ENCODE peak calls at places on chromosomes 13 and 19, in eight cellular contexts. V is neuronal stem cell, Y is keratinocyte, M is mammary epithelial cell, X is hepatocyte, E is HCT116, P is IMR-90, W is neural progenitor cell. R is an unnamed sample.

GRCh38 chr19:41175825-41176734 is 16.9 kb upstream of the CYP2S1 start:
- DNase-seq in V (no peak), Y (no peak), M (peak; percentile 71), X (peak; percentile 95), E (peak; percentile 92), P (peak; percentile 76), W (peak; percentile 67), R (peak; percentile 90)

GRCh38 chr19:53942001-53942786 is 20.5 kb upstream of the CACNG8 start:
- DNase-seq in V (peak; percentile 93), Y (no peak), M (no peak), X (peak; percentile 24), E (no peak), P (no peak), W (peak; percentile 96), R (no peak)

GRCh38 chr13:95030948-95031347 is 270.3 kb downstream of the ABCC4 start:
- DNase-seq in V (no peak), Y (no peak), M (no peak), X (no peak), E (no peak), P (no peak), W (no peak), R (no peak)

GRCh38 chr19:35140898-35141626 is 2.0 kb upstream of the FXYD7 start:
- DNase-seq in V (peak; percentile 87), Y (peak; percentile 81), M (peak; percentile 88), X (peak; percentile 95), E (peak; percentile 83), P (peak; percentile 86), W (peak; percentile 96), R (peak; percentile 77)

GRCh38 chr13:77522444-77522843 is 13.1 kb upstream of the SCEL start:
- DNase-seq in V (no peak), Y (no peak), M (no peak), X (no peak), E (no peak), P (no peak), W (no peak), R (no peak)

GRCh38 chr13:75415720-75416119 is 66.2 kb downstream of the TBC1D4 start:
- DNase-seq in V (no peak), Y (no peak), M (peak; percentile 42), X (no peak), E (no peak), P (peak; percentile 89), W (no peak), R (peak; percentile 77)

GRCh38 chr19:14390548-14390947 is 9.3 kb downstream of the ADGRE5 start:
- DNase-seq in V (no peak), Y (no peak), M (no peak), X (no peak), E (no peak), P (no peak), W (no peak), R (no peak)

GRCh38 chr19:15323496-15324235 is 8.7 kb downstream of the BRD4 start:
- DNase-seq in V (no peak), Y (no peak), M (peak; percentile 77), X (peak; percentile 30), E (no peak), P (peak; percentile 53), W (no peak), R (peak; percentile 76)

GRCh38 chr19:44598355-44598754 is 15.0 kb upstream of the IGSF23 start:
- DNase-seq in V (no peak), Y (no peak), M (no peak), X (no peak), E (no peak), P (no peak), W (no peak), R (no peak)

GRCh38 chr19:41882568-41883462 is at the start of gene ARHGEF1:
- DNase-seq in V (no peak), Y (no peak), M (peak; percentile 30), X (peak; percentile 60), E (no peak), P (no peak), W (peak; percentile 61), R (peak; percentile 43)

GRCh38 chr19:31668916-31669315 is 319.7 kb upstream of the TSHZ3 start:
- DNase-seq in V (no peak), Y (no peak), M (no peak), X (no peak), E (no peak), P (peak; percentile 29), W (no peak), R (no peak)

GRCh38 chr13:75226755-75227435 is 255.1 kb downstream of the TBC1D4 start:
- DNase-seq in V (no peak), Y (peak; percentile 30), M (peak; percentile 88), X (no peak), E (no peak), P (peak; percentile 86), W (no peak), R (no peak)

GRCh38 chr13:34657716-34658115 is 284.4 kb upstream of the NBEA start:
- DNase-seq in V (no peak), Y (no peak), M (peak; percentile 75), X (no peak), E (no peak), P (peak; percentile 24), W (no peak), R (no peak)

GRCh38 chr19:45632468-45633196 is 6.6 kb downstream of the EML2 start:
- DNase-seq in V (peak; percentile 88), Y (peak; percentile 96), M (peak; percentile 98), X (peak; percentile 84), E (peak; percentile 80), P (peak; percentile 89), W (peak; percentile 93), R (peak; percentile 94)

GRCh38 chr13:102234618-102235017 is 167.2 kb downstream of the FGF14 start:
- DNase-seq in V (no peak), Y (peak; percentile 17), M (peak; percentile 45), X (no peak), E (no peak), P (peak; percentile 1), W (no peak), R (no peak)

DNA sequence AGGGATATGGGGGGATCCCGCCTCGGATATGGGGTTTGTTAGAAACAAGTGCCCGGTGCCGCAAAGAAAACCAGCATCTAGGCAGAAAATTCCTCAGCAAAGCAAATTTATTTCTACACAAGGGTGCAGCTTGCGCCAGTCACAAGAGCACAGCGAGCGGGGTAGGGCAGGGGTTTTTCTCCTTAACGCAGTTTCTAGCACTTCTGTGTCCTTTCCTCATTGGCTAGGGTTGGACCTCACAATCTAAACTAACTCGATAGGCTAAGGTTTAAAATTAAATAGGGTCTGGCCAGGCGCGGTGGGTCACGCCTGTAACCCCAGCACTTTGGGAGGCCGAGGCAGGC is 606 bp downstream of the ZNF440 start:
- DNase-seq in V (no peak), Y (no peak), M (peak; percentile 17), X (peak; percentile 50), E (no peak), P (peak; percentile 29), W (peak; percentile 37), R (peak; percentile 6)
- H2AFZ ChIP-seq in V (peak overlapping the region; percentile 94), Y (peak overlapping the region; percentile 99), M (peak overlapping the region; percentile 95), X (peak overlapping the region; percentile 89), E (peak overlapping the region; percentile 68), P (peak overlapping the region; percentile 99), W (peak overlapping the region; percentile 86), R (peak overlapping the region; percentile 95)

GRCh38 chr19:7395360-7395781 is 46.6 kb downstream of the ARHGEF18 start:
- DNase-seq in V (no peak), Y (no peak), M (no peak), X (no peak), E (no peak), P (no peak), W (peak; percentile 41), R (no peak)

GRCh38 chr19:7395793-7396192 is 47.1 kb downstream of the ARHGEF18 start:
- DNase-seq in V (no peak), Y (no peak), M (peak; percentile 41), X (no peak), E (no peak), P (no peak), W (no peak), R (peak; percentile 34)

GRCh38 chr19:7393459-7393858 is 44.7 kb downstream of the ARHGEF18 start:
- DNase-seq in V (no peak), Y (no peak), M (no peak), X (no peak), E (no peak), P (no peak), W (no peak), R (peak; percentile 5)

GRCh38 chr19:7394728-7395359 is 46.1 kb downstream of the ARHGEF18 start:
- DNase-seq in V (peak; percentile 94), Y (peak; percentile 63), M (peak; percentile 89), X (peak; percentile 96), E (peak; percentile 69), P (peak; percentile 87), W (peak; percentile 94), R (peak; percentile 95)

DNA sequence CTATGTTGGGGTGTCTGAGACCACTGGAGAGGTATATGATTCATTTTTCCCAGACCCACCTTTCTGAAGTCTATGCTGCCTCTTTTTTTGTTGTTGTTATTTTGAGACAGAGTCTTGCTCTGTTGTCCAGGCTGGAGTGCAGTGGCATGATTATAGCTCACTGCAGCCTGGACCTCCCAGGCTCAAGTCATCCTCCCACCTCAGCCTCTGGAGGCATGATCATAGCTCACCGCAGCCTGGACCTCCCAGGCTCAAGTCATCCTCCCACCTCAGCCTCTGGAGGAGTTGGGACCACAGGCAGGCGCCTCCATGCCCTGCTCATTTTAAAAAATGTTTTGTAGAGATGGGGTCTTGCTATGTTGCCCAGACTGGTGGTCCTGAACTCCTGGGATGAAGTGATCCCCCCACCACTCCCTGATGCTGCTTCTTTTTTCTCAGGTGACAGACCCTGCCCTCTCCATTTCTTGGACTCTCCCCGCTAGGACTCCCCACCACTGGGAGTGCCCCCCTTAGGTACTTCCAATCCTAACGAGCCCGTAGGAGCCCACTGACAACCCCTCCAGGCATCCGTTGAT is 45.3 kb downstream of the ARHGEF18 start:
- DNase-seq in V (no peak), Y (no peak), M (no peak), X (no peak), E (no peak), P (no peak), W (no peak), R (peak; percentile 11)
- H2AFZ ChIP-seq in V (peak overlapping the region; percentile 96), Y (no peak overlapping the region), M (peak overlapping the region; percentile 89), X (peak overlapping the region; percentile 72), E (no peak overlapping the region), P (peak overlapping the region; percentile 95), W (no peak overlapping the region), R (no peak overlapping the region)

GRCh38 chr13:36674337-36675212 is 755 bp downstream of the SERTM1 start:
- DNase-seq in V (no peak), Y (no peak), M (no peak), X (no peak), E (no peak), P (no peak), W (peak; percentile 50), R (no peak)
- H2AFZ ChIP-seq in V (peak overlapping the region; percentile 91), Y (no peak overlapping the region), M (peak overlapping the region; percentile 56), X (peak overlapping the region; percentile 60), E (no peak overlapping the region), P (peak overlapping the region; percentile 21), W (peak overlapping the region; percentile 80), R (no peak overlapping the region)

GRCh38 chr19:48969276-48970138 is 4.4 kb downstream of the FTL start:
- DNase-seq in V (no peak), Y (no peak), M (no peak), X (no peak), E (no peak), P (no peak), W (no peak), R (no peak)

GRCh38 chr19:48968179-48968661 is 3.1 kb downstream of the FTL start:
- DNase-seq in V (no peak), Y (no peak), M (no peak), X (no peak), E (no peak), P (peak; percentile 49), W (no peak), R (no peak)

GRCh38 chr19:48968813-48969218 is 3.7 kb downstream of the FTL start:
- DNase-seq in V (no peak), Y (no peak), M (no peak), X (no peak), E (no peak), P (no peak), W (no peak), R (no peak)

GRCh38 chr19:48970139-48970766 is 5.1 kb downstream of the FTL start:
- DNase-seq in V (no peak), Y (no peak), M (no peak), X (no peak), E (no peak), P (no peak), W (no peak), R (no peak)

GRCh38 chr19:48970923-48971395 is 5.8 kb downstream of the FTL start:
- DNase-seq in V (peak; percentile 82), Y (no peak), M (no peak), X (peak; percentile 93), E (no peak), P (peak; percentile 77), W (peak; percentile 94), R (peak; percentile 64)
- H2AFZ ChIP-seq in V (peak overlapping the region; percentile 61), Y (no peak overlapping the region), M (no peak overlapping the region), X (no peak overlapping the region), E (no peak overlapping the region), P (peak overlapping the region; percentile 54), W (no peak overlapping the region), R (no peak overlapping the region)